ENCODE peak calls at places on chromosome 11, in eight cellular contexts. B is activated naive CD4-positive, alpha-beta T cell treated with Interleukin-2 at 50 U/mL for 16 hours; M is SK-MEL-5; K is WTC11; V is head of caudate nucleus; A is stimulated activated CD8-positive, alpha-beta memory T cell treated with anti-CD3 and anti-CD28 coated beads, Interleukin-12 subunit alpha, Interleukin-12 subunit beta, amount 100 ng/mL, for 1 hour; F is retina; G is LoVo. Y is an unnamed sample.

GRCh38 chr11:111935331-111936044 is 1.7 kb upstream of the DIXDC1 start:
- DNase-seq in V (no peak), G (peak; percentile 8), F (no peak), B (no peak), K (no peak), A (no peak), M (no peak), Y (no peak)

GRCh38 chr11:128890543-128891409 is at the start of gene KCNJ5:
- DNase-seq in A (no peak), F (peak; percentile 87), B (no peak), K (peak; percentile 56), M (no peak), G (peak; percentile 41), V (peak; percentile 52), Y (peak; percentile 83)

GRCh38 chr11:57190548-57190947 is 8.8 kb downstream of the LRRC55 start:
- DNase-seq in K (no peak), M (no peak), A (no peak), B (no peak), G (no peak), F (no peak), V (no peak), Y (no peak)

GRCh38 chr11:96744697-96745096 is 354.9 kb downstream of the JRKL start:
- DNase-seq in M (no peak), B (no peak), F (no peak), G (no peak), K (no peak), A (no peak), V (no peak), Y (peak; percentile 8)

GRCh38 chr11:128939591-128939990 is 3.1 kb downstream of the TP53AIP1 start:
- DNase-seq in G (no peak), M (no peak), V (no peak), K (no peak), B (no peak), A (no peak), F (no peak), Y (no peak)

GRCh38 chr11:131504199-131504949 is 134.0 kb downstream of the NTM start:
- DNase-seq in F (peak; percentile 61), M (peak; percentile 1), V (peak; percentile 75), G (no peak), K (peak; percentile 78), B (no peak), A (no peak), Y (peak; percentile 25)

GRCh38 chr11:71501071-71501985 is 25.7 kb upstream of the KRTAP5-7 start:
- DNase-seq in F (no peak), G (no peak), K (no peak), A (no peak), M (no peak), B (no peak), V (no peak), Y (no peak)

GRCh38 chr11:86802146-86802545 is 1.8 kb downstream of the PRSS23 start:
- DNase-seq in K (no peak), V (no peak), F (peak; percentile 39), A (no peak), M (no peak), B (no peak), G (no peak), Y (no peak)

GRCh38 chr11:121563900-121564822 is 111.4 kb upstream of the SORL1-AS1 start:
- DNase-seq in V (no peak), M (no peak), A (no peak), B (no peak), G (no peak), K (no peak), F (no peak), Y (no peak)

GRCh38 chr11:122656073-122656630 is 630 bp downstream of the UBASH3B start:
- DNase-seq in A (no peak), M (peak; percentile 37), F (no peak), G (peak; percentile 51), B (peak; percentile 59), V (peak; percentile 65), K (peak; percentile 56), Y (peak; percentile 74)

GRCh38 chr11:2517386-2518064 is 72.7 kb downstream of the KCNQ1 start:
- DNase-seq in B (peak; percentile 1), M (no peak), A (no peak), V (peak; percentile 12), K (peak; percentile 6), G (no peak), F (peak; percentile 0), Y (no peak)

GRCh38 chr11:24697722-24698121 is 200.9 kb downstream of the LUZP2 start:
- DNase-seq in B (no peak), K (no peak), M (peak; percentile 54), V (no peak), G (no peak), A (no peak), F (no peak), Y (no peak)

GRCh38 chr11:64510759-64511158 is 80.3 kb upstream of the SLC22A12 start:
- DNase-seq in M (no peak), F (no peak), B (no peak), K (no peak), V (no peak), A (no peak), G (no peak), Y (no peak)

GRCh38 chr11:76793391-76793811 is 10.2 kb downstream of the TSKU start:
- DNase-seq in A (no peak), M (no peak), G (no peak), F (peak; percentile 39), V (no peak), K (no peak), B (no peak), Y (no peak)

GRCh38 chr11:66956689-66957290 is 1.4 kb downstream of the PC start:
- DNase-seq in M (no peak), V (peak; percentile 86), K (no peak), B (no peak), A (no peak), F (no peak), G (no peak), Y (peak; percentile 66)

GRCh38 chr11:44964526-44965209 is 14.0 kb upstream of the TP53I11 start:
- DNase-seq in A (no peak), K (no peak), B (no peak), F (no peak), G (no peak), M (no peak), V (no peak), Y (no peak)

GRCh38 chr11:119006696-119007095 is 8.8 kb downstream of the CENATAC start:
- DNase-seq in A (no peak), G (no peak), M (no peak), F (no peak), B (no peak), V (no peak), K (no peak), Y (no peak)

GRCh38 chr11:99555506-99555905 is 534.8 kb downstream of the CNTN5 start:
- DNase-seq in M (no peak), B (no peak), A (no peak), G (no peak), K (no peak), V (no peak), F (no peak), Y (no peak)

GRCh38 chr11:69533296-69534165 is 52.1 kb downstream of the LINC01488 start:
- DNase-seq in M (no peak), A (no peak), G (no peak), V (no peak), F (no peak), K (no peak), B (no peak), Y (no peak)

GRCh38 chr11:68935516-68936357 is 32.0 kb downstream of the IGHMBP2 start:
- DNase-seq in B (no peak), V (no peak), A (no peak), F (no peak), M (no peak), G (no peak), K (no peak), Y (no peak)

GRCh38 chr11:102276302-102277182 is 40.7 kb upstream of the BIRC3 start:
- DNase-seq in B (no peak), M (no peak), A (no peak), V (no peak), K (no peak), G (no peak), F (no peak), Y (peak; percentile 63)

GRCh38 chr11:16148301-16148787 is 208.0 kb downstream of the SOX6 start:
- DNase-seq in K (no peak), A (no peak), V (peak; percentile 15), M (peak; percentile 100), G (no peak), F (peak; percentile 36), B (no peak), Y (no peak)

GRCh38 chr11:69075421-69076128 is 26.8 kb downstream of the TPCN2 start:
- DNase-seq in F (no peak), B (no peak), M (peak; percentile 100), A (no peak), G (peak; percentile 33), K (no peak), V (peak; percentile 81), Y (no peak)

GRCh38 chr11:86484164-86484794 is 109.6 kb downstream of the CCDC81 start:
- DNase-seq in A (no peak), F (no peak), V (no peak), M (no peak), B (no peak), K (no peak), G (peak; percentile 62), Y (no peak)

GRCh38 chr11:36253238-36253637 is 36.0 kb downstream of the COMMD9 start:
- DNase-seq in F (peak; percentile 64), K (no peak), M (no peak), B (no peak), A (no peak), V (peak; percentile 63), G (no peak), Y (no peak)

GRCh38 chr11:67384851-67385366 is 6.9 kb upstream of the RAD9A start:
- DNase-seq in A (no peak), G (no peak), B (no peak), V (no peak), M (no peak), F (no peak), K (no peak), Y (peak; percentile 51)

GRCh38 chr11:94768602-94769511 is 701 bp downstream of the AMOTL1 start:
- DNase-seq in B (no peak), V (peak; percentile 38), G (no peak), A (no peak), K (peak; percentile 53), M (no peak), F (peak; percentile 88), Y (peak; percentile 51)

GRCh38 chr11:17828311-17828751 is 93.8 kb downstream of the KCNC1 start:
- DNase-seq in K (no peak), G (no peak), F (no peak), M (no peak), V (peak; percentile 28), B (no peak), A (no peak), Y (peak; percentile 46)

GRCh38 chr11:3121931-3122774 is 43.0 kb downstream of the OSBPL5 start:
- DNase-seq in V (peak; percentile 8), G (no peak), B (no peak), F (no peak), K (peak; percentile 11), A (no peak), M (no peak), Y (no peak)

GRCh38 chr11:11620251-11620965 is 1.4 kb downstream of the GALNT18 start:
- DNase-seq in V (peak; percentile 38), M (no peak), K (peak; percentile 57), G (peak; percentile 61), A (no peak), F (peak; percentile 83), B (no peak), Y (peak; percentile 48)

GRCh38 chr11:44970293-44970692 is 19.6 kb upstream of the TP53I11 start:
- DNase-seq in K (no peak), B (no peak), V (no peak), F (no peak), G (no peak), M (no peak), A (no peak), Y (no peak)

GRCh38 chr11:36000616-36001190 is 56.8 kb downstream of the LDLRAD3 start:
- DNase-seq in K (no peak), F (no peak), M (no peak), A (no peak), B (no peak), V (no peak), G (no peak), Y (no peak)